ENCODE peak calls at places on chromosome 19, in four cellular contexts. S is neural progenitor cell; V is activated CD4-positive, alpha-beta T cell treated with anti-CD3 and anti-CD28 coated beads, Interleukin-2, amount 10 ng/mL, durations not matched to agents 7 days and 5 days; I is skeletal muscle cell. B is an unnamed sample.

GRCh38 chr19:52748336-52748950 is 13.6 kb upstream of the ZNF611 start:
- DNase-seq in S (peak), V (no peak), I (no peak), B (no peak)

GRCh38 chr19:7145494-7145893 is 76.0 kb downstream of the ZNF557 start:
- DNase-seq in I (no peak), S (no peak), V (no peak), B (no peak)

GRCh38 chr19:35673121-35673804 is 6.9 kb downstream of the UPK1A start:
- DNase-seq in I (no peak), S (peak), V (peak), B (peak)

GRCh38 chr19:36058481-36059179 is 3.9 kb downstream of the WDR62 start:
- DNase-seq in I (no peak), S (no peak), V (no peak), B (no peak)

GRCh38 chr19:33921165-33921564 is 124.5 kb downstream of the KCTD15 start:
- DNase-seq in I (no peak), V (no peak), S (no peak), B (no peak)

GRCh38 chr19:41431426-41432386 is 4.5 kb upstream of the B3GNT8 start:
- DNase-seq in V (peak), I (no peak), S (no peak), B (no peak)

GRCh38 chr19:43751466-43752220 is 3.1 kb downstream of the SMG9 start:
- DNase-seq in I (no peak), S (no peak), V (no peak), B (no peak)

GRCh38 chr19:12278713-12279112 is 16.0 kb downstream of the ZNF44 start:
- DNase-seq in V (no peak), I (no peak), S (no peak), B (no peak)

GRCh38 chr19:51016798-51017683 is 2.5 kb downstream of the KLK10 start:
- DNase-seq in S (peak), V (no peak), I (no peak), B (no peak)

GRCh38 chr19:18414504-18415176 is 4.6 kb upstream of the SSBP4 start:
- DNase-seq in V (peak), S (peak), I (no peak), B (no peak)

B was measured in keratinocyte.